ENCODE peak calls at places on chromosomes 5 and 9, in six cellular contexts. F is lung, B is breast epithelium, C is dorsolateral prefrontal cortex, Y is NCI-H1048, O is Calu3. N is an unnamed sample.

GRCh38 chr5:170451764-170452365 is 52.0 kb upstream of the KCNIP1 start:
- DNase-seq in O (no peak), B (no peak), F (no peak), Y (no peak), C (no peak), N (no peak)

GRCh38 chr5:93583799-93584530 is 943 bp downstream of the NR2F1 start:
- DNase-seq in Y (no peak), F (no peak), O (peak; percentile 73), C (no peak), B (no peak), N (no peak)

GRCh38 chr9:1947438-1947837 is 67.7 kb upstream of the SMARCA2 start:
- DNase-seq in B (no peak), F (no peak), C (no peak), Y (no peak), O (no peak), N (no peak)

GRCh38 chr9:117278656-117279055 is 136.2 kb downstream of the ASTN2 start:
- DNase-seq in Y (no peak), C (no peak), O (no peak), B (no peak), F (no peak), N (no peak)

GRCh38 chr5:178380541-178381074 is 148.0 kb upstream of the PHYKPL start:
- DNase-seq in B (no peak), F (no peak), C (no peak), O (no peak), Y (no peak), N (no peak)

GRCh38 chr9:79129865-79130480 is 441.8 kb upstream of the TLE4 start:
- DNase-seq in F (peak; percentile 44), Y (no peak), C (peak; percentile 58), B (no peak), O (peak; percentile 28), N (no peak)

GRCh38 chr5:127076730-127077129 is 3.4 kb upstream of the C5orf63 start:
- DNase-seq in O (no peak), B (no peak), C (no peak), F (no peak), Y (no peak), N (no peak)

GRCh38 chr5:150777685-150778084 is 872 bp upstream of the SMIM3 start:
- DNase-seq in B (no peak), F (no peak), Y (no peak), C (no peak), O (no peak), N (no peak)

GRCh38 chr9:36400332-36401178 is 486 bp upstream of the RNF38 start:
- DNase-seq in O (peak; percentile 71), F (peak; percentile 88), Y (peak; percentile 74), B (peak; percentile 86), C (peak; percentile 89), N (peak; percentile 97)

GRCh38 chr5:9339206-9339818 is 206.6 kb downstream of the SEMA5A start:
- DNase-seq in Y (no peak), F (no peak), O (no peak), C (no peak), B (no peak), N (no peak)

GRCh38 chr9:71669265-71669975 is 98.9 kb downstream of the CEMIP2 start:
- DNase-seq in C (no peak), O (no peak), Y (no peak), F (no peak), B (no peak), N (no peak)